ENCODE peak calls at places on chromosomes 11 and 22, in eight cellular contexts. O is activated T-cell treated with anti-CD3 and anti-CD28 coated beads, Interleukin-2, amount 50 U/mL, for 24 hours; Z is amniotic stem cell; D is T-cell; S is fibroblast of lung; F is stimulated activated naive CD8-positive, alpha-beta T cell treated with anti-CD3 and anti-CD28 coated beads, Interleukin-15, amount 100 ng/mL, for 72 hours; G is epithelial cell of esophagus; V is stimulated activated CD8-positive, alpha-beta memory T cell treated with anti-CD3 and anti-CD28 coated beads, Interleukin-12 subunit alpha, Interleukin-12 subunit beta, amount 100 ng/mL, for 1 hour. Q is an unnamed sample.

GRCh38 chr11:35116245-35116644 is 22.7 kb upstream of the CD44 start:
- DNase-seq in O (no peak), Z (no peak), D (no peak), S (peak), F (no peak), G (peak), V (no peak), Q (no peak)

GRCh38 chr22:19068784-19069271 is 53.4 kb downstream of the DGCR2 start:
- DNase-seq in O (no peak), Z (no peak), D (no peak), S (no peak), F (no peak), G (no peak), V (no peak), Q (no peak)

GRCh38 chr11:61793084-61793828 is 545 bp downstream of the FEN1 start:
- DNase-seq in O (peak), Z (no peak), D (no peak), S (peak), F (no peak), G (peak), V (no peak), Q (no peak)

GRCh38 chr11:134334796-134335571 is 3.2 kb downstream of the GLB1L2 start:
- DNase-seq in O (no peak), Z (no peak), D (no peak), S (no peak), F (no peak), G (peak), V (no peak), Q (no peak)

GRCh38 chr11:103594283-103594682 is 442.2 kb upstream of the DDI1 start:
- DNase-seq in O (no peak), Z (no peak), D (no peak), S (no peak), F (no peak), G (peak), V (no peak), Q (no peak)

GRCh38 chr11:119684361-119685072 is 44.5 kb downstream of the NECTIN1 start:
- DNase-seq in O (no peak), Z (peak), D (no peak), S (peak), F (no peak), G (peak), V (no peak), Q (peak)

GRCh38 chr11:74749965-74750296 is 1.3 kb downstream of the RNF169 start:
- DNase-seq in O (no peak), Z (no peak), D (no peak), S (no peak), F (no peak), G (no peak), V (no peak), Q (no peak)

GRCh38 chr11:65478411-65479183 is 20.2 kb upstream of the MALAT1 start:
- DNase-seq in O (no peak), Z (no peak), D (no peak), S (peak), F (no peak), G (peak), V (no peak), Q (peak)

GRCh38 chr11:64074239-64074638 is 38.5 kb downstream of the FLRT1 start:
- DNase-seq in O (no peak), Z (no peak), D (no peak), S (no peak), F (no peak), G (peak), V (no peak), Q (no peak)

GRCh38 chr22:29903371-29903770 is 20.4 kb downstream of the MTMR3 start:
- DNase-seq in O (no peak), Z (no peak), D (no peak), S (no peak), F (no peak), G (no peak), V (no peak), Q (no peak)

GRCh38 chr11:3104961-3105790 is 48.0 kb upstream of the CARS1 start:
- DNase-seq in O (no peak), Z (no peak), D (no peak), S (no peak), F (peak), G (no peak), V (no peak), Q (no peak)

GRCh38 chr11:75203138-75203537 is 37.4 kb upstream of the TPBGL start:
- DNase-seq in O (no peak), Z (no peak), D (no peak), S (no peak), F (no peak), G (no peak), V (no peak), Q (no peak)

GRCh38 chr11:113163291-113164030 is 150.9 kb upstream of the TTC12 start:
- DNase-seq in O (no peak), Z (no peak), D (no peak), S (peak), F (no peak), G (no peak), V (no peak), Q (no peak)

GRCh38 chr11:33828604-33829429 is 54.5 kb upstream of the FBXO3 start:
- DNase-seq in O (no peak), Z (no peak), D (no peak), S (no peak), F (no peak), G (no peak), V (no peak), Q (no peak)

GRCh38 chr11:69368119-69368880 is 74.3 kb downstream of the MYEOV start:
- DNase-seq in O (peak), Z (no peak), D (no peak), S (no peak), F (no peak), G (peak), V (no peak), Q (no peak)

GRCh38 chr11:132126973-132127900 is 756.8 kb downstream of the NTM start:
- DNase-seq in O (no peak), Z (peak), D (no peak), S (peak), F (no peak), G (peak), V (no peak), Q (peak)

GRCh38 chr22:22943521-22944267 is 56.1 kb downstream of the IGLL5 start:
- DNase-seq in O (no peak), Z (no peak), D (no peak), S (no peak), F (no peak), G (no peak), V (no peak), Q (no peak)

GRCh38 chr11:126352934-126353801 is 2.3 kb upstream of the ST3GAL4 start:
- DNase-seq in O (no peak), Z (peak), D (no peak), S (peak), F (peak), G (peak), V (no peak), Q (peak)

GRCh38 chr22:49788492-49788891 is 39.2 kb downstream of the BRD1 start:
- DNase-seq in O (no peak), Z (no peak), D (no peak), S (no peak), F (no peak), G (peak), V (no peak), Q (no peak)